ENCODE peak calls at places on chromosomes 11 and 22, in six cellular contexts. M is testis; R is activated T-cell treated with anti-CD3 and anti-CD28 coated beads for 1 hour; I is SK-N-MC; G is stimulated activated CD4-positive, alpha-beta T cell treated with anti-CD3 and anti-CD28 coated beads, Interleukin-4, amount 100 ng/mL, for 48 hours; U is neural crest cell. P is an unnamed sample.

GRCh38 chr11:77647906-77648305 is 10.3 kb upstream of the CLNS1A start:
- DNase-seq in R (no peak), I (no peak), M (no peak), U (no peak), G (no peak), P (no peak)

GRCh38 chr11:89491141-89491690 is at the start of gene NOX4:
- DNase-seq in I (no peak), U (peak; percentile 63), M (peak; percentile 37), R (no peak), G (no peak), P (peak; percentile 77)

GRCh38 chr22:46894081-46894671 is 131.7 kb downstream of the TBC1D22A start:
- DNase-seq in I (no peak), M (peak; percentile 2), G (no peak), R (no peak), U (no peak), P (no peak)

GRCh38 chr11:120363436-120363835 is 27.2 kb downstream of the ARHGEF12 start:
- DNase-seq in G (no peak), M (no peak), U (no peak), R (no peak), I (no peak), P (no peak)

GRCh38 chr11:118206612-118207031 is 18.2 kb downstream of the JAML start:
- DNase-seq in I (no peak), M (no peak), R (no peak), G (no peak), U (no peak), P (no peak)

GRCh38 chr11:76838422-76839068 is 22.2 kb upstream of the ACER3 start:
- DNase-seq in M (no peak), G (no peak), I (no peak), R (no peak), U (no peak), P (peak; percentile 56)

GRCh38 chr11:74347381-74347780 is 35.9 kb upstream of the P4HA3 start:
- DNase-seq in U (no peak), G (no peak), M (no peak), I (no peak), R (no peak), P (no peak)

GRCh38 chr11:70201876-70202861 is 927 bp upstream of the FADD start:
- DNase-seq in M (no peak), I (no peak), G (no peak), R (no peak), U (no peak), P (no peak)

GRCh38 chr22:44133901-44134511 is 46.7 kb upstream of the PARVG start:
- DNase-seq in U (no peak), R (no peak), M (peak; percentile 36), I (no peak), G (no peak), P (no peak)

GRCh38 chr11:472816-473215 is 22.7 kb downstream of the PTDSS2 start:
- DNase-seq in U (no peak), R (no peak), M (no peak), I (no peak), G (no peak), P (no peak)

GRCh38 chr22:46641829-46642266 is 21.7 kb downstream of the GRAMD4 start:
- DNase-seq in U (no peak), G (no peak), R (no peak), I (no peak), M (no peak), P (no peak)

P was measured in endothelial cell.